ENCODE peak calls at places on chromosome 11, in seven cellular contexts. R is fibroblast of lung, P is K562, D is body of pancreas, F is heart left ventricle, N is left lung, U is right atrium auricular region. M is an unnamed sample.

GRCh38 chr11:112176077-112176476 is 765 bp downstream of the BCO2 start:
- DNase-seq in R (no peak), D (no peak), U (no peak), N (no peak), F (no peak), P (no peak), M (no peak)

GRCh38 chr11:2525941-2526807 is 81.4 kb downstream of the KCNQ1 start:
- DNase-seq in D (peak; percentile 12), U (no peak), P (no peak), F (peak; percentile 21), R (no peak), N (peak; percentile 59), M (no peak)

GRCh38 chr11:70876685-70877084 is 375.7 kb downstream of the SHANK2 start:
- DNase-seq in R (no peak), U (no peak), P (no peak), N (no peak), F (no peak), D (peak; percentile 74), M (no peak)

GRCh38 chr11:55895216-55895615 is 12.1 kb downstream of the TRIM51 start:
- DNase-seq in N (no peak), U (no peak), R (no peak), D (no peak), F (no peak), P (no peak), M (no peak)

GRCh38 chr11:84390441-84391078 is 1104.4 kb upstream of the CCDC90B start:
- DNase-seq in R (no peak), U (no peak), P (no peak), D (no peak), N (no peak), F (no peak), M (peak; percentile 15)

GRCh38 chr11:2444301-2445106 is at the start of the genes KCNQ1 and TRPM5:
- DNase-seq in F (peak; percentile 69), R (no peak), N (peak; percentile 93), P (peak; percentile 98), U (no peak), D (peak; percentile 84), M (no peak)

GRCh38 chr11:35619754-35620640 is 1.7 kb downstream of the FJX1 start:
- DNase-seq in R (peak; percentile 25), N (peak; percentile 75), U (no peak), P (peak; percentile 32), D (peak; percentile 17), F (peak; percentile 59), M (peak; percentile 87)

GRCh38 chr11:83724704-83725114 is 438.5 kb upstream of the CCDC90B start:
- DNase-seq in R (peak; percentile 19), N (no peak), U (no peak), P (no peak), F (no peak), D (peak; percentile 82), M (peak; percentile 89)

GRCh38 chr11:6538892-6539291 is 41.8 kb downstream of the DNHD1 start:
- DNase-seq in D (no peak), U (no peak), R (no peak), N (no peak), P (no peak), F (no peak), M (no peak)

GRCh38 chr11:129252621-129253020 is 60.5 kb upstream of the ARHGAP32 start:
- DNase-seq in F (no peak), U (no peak), D (no peak), R (no peak), N (no peak), P (no peak), M (peak; percentile 71)

GRCh38 chr11:74615988-74616387 is 23.6 kb downstream of the POLD3 start:
- DNase-seq in P (no peak), F (no peak), R (no peak), U (no peak), N (no peak), D (no peak), M (no peak)

GRCh38 chr11:111911563-111912401 is at the start of gene CRYAB:
- DNase-seq in R (peak; percentile 78), U (peak; percentile 98), F (peak; percentile 95), N (no peak), P (peak; percentile 36), D (peak; percentile 76), M (no peak)

GRCh38 chr11:2792376-2793250 is 92.8 kb upstream of the KCNQ1OT1 start:
- DNase-seq in N (peak; percentile 66), F (peak; percentile 15), D (peak; percentile 17), P (no peak), U (no peak), R (no peak), M (no peak)

GRCh38 chr11:77187105-77187750 is 59.2 kb downstream of the MYO7A start:
- DNase-seq in N (no peak), D (no peak), F (no peak), U (no peak), P (no peak), R (no peak), M (no peak)

GRCh38 chr11:78221396-78222315 is 32.9 kb downstream of the USP35 start:
- DNase-seq in N (no peak), U (peak; percentile 58), F (no peak), P (no peak), R (no peak), D (no peak), M (no peak)

GRCh38 chr11:76974179-76974891 is 59.9 kb upstream of the B3GNT6 start:
- DNase-seq in U (no peak), D (no peak), N (no peak), R (no peak), F (no peak), P (no peak), M (no peak)

GRCh38 chr11:78920329-78920728 is 345.7 kb upstream of the NARS2 start:
- DNase-seq in F (no peak), U (no peak), R (no peak), D (no peak), P (no peak), N (no peak), M (no peak)

GRCh38 chr11:5272395-5273017 is 2.8 kb upstream of the HBE1 start:
- DNase-seq in N (no peak), U (no peak), R (no peak), D (no peak), P (no peak), F (no peak), M (no peak)

GRCh38 chr11:5275369-5276110 is 5.8 kb upstream of the HBE1 start:
- DNase-seq in F (no peak), D (no peak), U (no peak), R (no peak), P (peak; percentile 82), N (no peak), M (no peak)

GRCh38 chr11:5277807-5278206 is 8.1 kb upstream of the HBE1 start:
- DNase-seq in D (no peak), P (no peak), F (no peak), N (no peak), U (no peak), R (no peak), M (no peak)

GRCh38 chr11:5269715-5270147 is at the start of gene HBE1:
- DNase-seq in D (no peak), P (peak; percentile 45), F (no peak), U (no peak), N (no peak), R (no peak), M (no peak)

GRCh38 chr11:5274340-5274739 is 4.6 kb upstream of the HBE1 start:
- DNase-seq in P (no peak), N (no peak), F (no peak), U (no peak), R (no peak), D (no peak), M (no peak)
- TF ChIP-seq CTCF in P (no peak), N (no peak), F (no peak), U (no peak), R (no peak), D (no peak), M (no peak)

DNA sequence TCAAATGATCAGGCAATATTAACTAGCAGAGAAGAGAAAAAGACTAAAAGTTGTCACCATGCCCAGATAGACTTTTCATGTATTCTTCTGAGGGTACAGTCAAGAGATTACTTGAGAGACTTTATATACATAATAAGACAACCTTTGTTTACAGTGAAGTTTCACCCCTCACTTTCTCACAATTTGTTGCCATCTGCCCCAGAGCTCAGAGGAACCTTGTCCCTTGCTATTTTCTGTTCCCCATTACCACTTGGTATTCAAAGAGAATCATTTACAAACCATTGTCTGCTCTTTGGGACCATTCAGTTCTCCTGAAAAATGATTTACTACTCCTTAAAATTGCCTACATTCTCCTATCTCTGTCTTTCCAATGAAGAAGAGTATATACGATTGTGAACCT is 544.6 kb downstream of the CNTN5 start:
- DNase-seq in R (no peak), F (no peak), N (no peak), D (no peak), P (no peak), U (no peak), M (no peak)
- H3K4me1 ChIP-seq in R (no peaks in the 10 kb centered on the region), F (no peaks in the 10 kb centered on the region), N (no peaks in the 10 kb centered on the region), D (no peaks in the 10 kb centered on the region), P (no peaks in the 10 kb centered on the region), U (no peaks in the 10 kb centered on the region), M (no peaks in the 10 kb centered on the region)

GRCh38 chr11:132187391-132187790 is 817.0 kb downstream of the NTM start:
- DNase-seq in N (no peak), P (no peak), U (no peak), D (no peak), R (no peak), F (no peak), M (no peak)
- H3K27ac ChIP-seq in N (no peak overlapping the region), P (no peak overlapping the region), U (no peak overlapping the region), D (no peak overlapping the region), R (no peak overlapping the region), F (no peak overlapping the region), M (no peak overlapping the region)

DNA sequence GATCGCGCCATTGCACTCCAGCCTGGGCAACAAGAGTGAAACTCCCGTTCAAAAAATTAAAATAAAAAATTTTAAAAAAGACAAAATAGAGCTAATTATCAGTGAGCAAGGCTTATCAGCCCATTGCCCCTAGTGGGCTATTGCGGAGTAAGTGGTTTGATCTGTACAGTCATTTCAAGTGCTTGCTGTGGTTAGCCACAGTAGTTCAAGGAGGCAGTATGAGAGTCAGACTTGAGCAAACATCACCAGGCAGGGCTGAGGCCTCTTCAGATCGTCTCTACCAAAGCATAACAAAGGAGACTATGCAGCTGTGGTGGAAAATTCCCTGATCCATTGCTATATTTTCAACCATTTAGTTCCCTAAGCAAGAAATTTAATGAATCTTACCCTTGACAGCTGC is 4.3 kb upstream of the SBF2 start:
- DNase-seq in U (no peak), F (no peak), R (peak; percentile 88), D (no peak), P (no peak), N (no peak), M (no peak)
- TF ChIP-seq CTCF in U (peak; percentile 11), F (no peak), R (peak; percentile 32), D (no peak), P (no peak), N (no peak), M (no peak)

DNA sequence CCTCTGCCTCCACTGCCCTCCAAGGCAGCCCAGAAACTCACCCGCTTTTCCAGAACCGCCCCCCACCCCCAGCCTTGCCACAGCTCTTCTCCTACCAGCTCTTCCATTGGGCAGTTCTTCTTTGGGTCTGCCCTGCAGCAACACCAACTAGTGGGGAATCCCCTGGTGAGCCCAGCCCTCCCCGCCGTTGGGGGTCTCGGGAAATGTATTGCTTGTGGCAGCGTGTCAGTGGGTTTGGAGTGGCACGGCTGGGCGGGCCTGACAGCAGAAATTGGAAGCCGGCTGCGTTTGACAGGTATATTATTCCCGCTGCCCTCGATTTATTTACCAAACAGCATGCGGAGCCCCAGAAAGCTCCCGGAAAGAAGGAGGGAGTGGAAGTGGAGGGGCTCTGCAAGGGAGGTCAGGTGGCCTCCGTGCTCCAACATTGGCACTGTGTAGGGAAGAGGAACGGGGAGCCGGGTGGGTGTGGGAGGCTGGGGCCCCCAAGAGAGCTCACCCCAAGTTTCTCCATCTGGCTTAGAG is 65.2 kb upstream of the NECTIN1 start:
- DNase-seq in R (no peak), U (no peak), P (no peak), D (no peak), N (no peak), F (no peak), M (no peak)
- H3K4me1 ChIP-seq in R (no peaks in the 10 kb centered on the region), U (no peaks in the 10 kb centered on the region), P (no peaks in the 10 kb centered on the region), D (no peaks in the 10 kb centered on the region), N (no peaks in the 10 kb centered on the region), F (no peaks in the 10 kb centered on the region), M (peaks cover 14% of the 10 kb centered on the region)

M was measured in A673.